ENCODE peak calls at places on chromosomes 7 and 10, in five cellular contexts. F, L, H, Q and A are unnamed samples.

GRCh38 chr7:19369806-19370205 is 224.6 kb upstream of the FERD3L start:
- DNase-seq in L (no peak), H (no peak), F (no peak), Q (no peak), A (peak)

GRCh38 chr10:46516660-46517416 is 39.6 kb downstream of the GPRIN2 start:
- DNase-seq in Q (no peak), L (no peak), H (no peak), F (no peak), A (no peak)

GRCh38 chr10:69687396-69687795 is 57.3 kb downstream of the FAM241B start:
- DNase-seq in H (no peak), L (no peak), Q (no peak), F (no peak), A (no peak)

GRCh38 chr10:25982107-25982506 is 48.1 kb downstream of the MYO3A start:
- DNase-seq in Q (no peak), H (no peak), F (no peak), L (no peak), A (no peak)

GRCh38 chr7:11297764-11298163 is 324.1 kb downstream of the PHF14 start:
- DNase-seq in Q (no peak), L (no peak), H (no peak), F (no peak), A (no peak)

GRCh38 chr10:43361532-43362190 is 9.8 kb upstream of the FXYD4 start:
- DNase-seq in L (no peak), Q (no peak), H (no peak), F (no peak), A (no peak)

GRCh38 chr7:111364413-111364812 is 197.9 kb downstream of the IMMP2L start:
- DNase-seq in H (no peak), Q (no peak), L (no peak), F (no peak), A (no peak)

GRCh38 chr10:130242483-130242882 is 106.3 kb downstream of the GLRX3 start:
- DNase-seq in F (no peak), Q (no peak), L (no peak), H (no peak), A (no peak)

GRCh38 chr7:7148799-7149481 is 33.4 kb upstream of the C1GALT1 start:
- DNase-seq in L (peak), H (no peak), Q (no peak), F (no peak), A (no peak)

GRCh38 chr10:131726460-131726861 is 174.3 kb upstream of the PPP2R2D start:
- DNase-seq in L (peak), F (no peak), Q (peak), H (no peak), A (no peak)

GRCh38 chr7:99106869-99107268 is 37.0 kb downstream of the SMURF1 start:
- DNase-seq in H (no peak), L (no peak), F (no peak), Q (no peak), A (no peak)

GRCh38 chr7:122310119-122311021 is 5.8 kb upstream of the FEZF1 start:
- DNase-seq in F (no peak), Q (no peak), L (no peak), H (no peak), A (no peak)

GRCh38 chr7:22786290-22786932 is 36.2 kb downstream of the TOMM7 start:
- DNase-seq in L (peak), Q (no peak), H (no peak), F (no peak), A (no peak)

GRCh38 chr7:132743974-132744373 is 167.7 kb upstream of the PLXNA4 start:
- DNase-seq in Q (no peak), F (no peak), L (no peak), H (no peak), A (no peak)

GRCh38 chr10:30861976-30862375 is 169.7 kb downstream of the ZNF438 start:
- DNase-seq in L (no peak), F (no peak), H (no peak), Q (no peak), A (no peak)

GRCh38 chr10:31290386-31290785 is 28.6 kb upstream of the ZEB1 start:
- DNase-seq in F (no peak), L (no peak), Q (no peak), H (no peak), A (no peak)

GRCh38 chr7:79420464-79420863 is 33.0 kb downstream of the MAGI2 start:
- DNase-seq in Q (no peak), L (peak), H (no peak), F (no peak), A (peak)

GRCh38 chr10:475709-476457 is 213.6 kb downstream of the DIP2C start:
- DNase-seq in L (no peak), Q (no peak), F (no peak), H (no peak), A (no peak)

GRCh38 chr7:138980575-138981285 is 459 bp downstream of the KIAA1549 start:
- DNase-seq in L (no peak), H (no peak), F (no peak), Q (peak), A (no peak)

GRCh38 chr7:138981332-138982203 is at the start of gene KIAA1549:
- DNase-seq in Q (peak), L (peak), F (no peak), H (peak), A (peak)

GRCh38 chr7:138979988-138980574 is 1.1 kb downstream of the KIAA1549 start:
- DNase-seq in L (no peak), H (no peak), F (no peak), Q (peak), A (no peak)

GRCh38 chr7:138978541-138979184 is 2.5 kb downstream of the KIAA1549 start:
- DNase-seq in F (no peak), Q (peak), L (no peak), H (no peak), A (peak)

GRCh38 chr7:138979226-138979979 is 1.8 kb downstream of the KIAA1549 start:
- DNase-seq in L (peak), H (peak), Q (peak), F (no peak), A (no peak)
- TF ChIP-seq JUND in L (no peak), H (no peak), Q (no peak), F (no peak), A (no peak)

GRCh38 chr7:80974396-80975358 is 55.8 kb upstream of the SEMA3C start:
- DNase-seq in F (no peak), H (no peak), L (no peak), Q (no peak), A (no peak)

GRCh38 chr7:80981405-80981804 is 62.6 kb upstream of the SEMA3C start:
- DNase-seq in H (no peak), L (no peak), F (no peak), Q (no peak), A (no peak)

GRCh38 chr7:80977751-80978150 is 58.9 kb upstream of the SEMA3C start:
- DNase-seq in Q (no peak), L (no peak), F (no peak), H (no peak), A (no peak)
- TF ChIP-seq JUND in Q (no peak), L (no peak), F (no peak), H (no peak), A (no peak)

GRCh38 chr10:121751191-121751760 is 153.0 kb upstream of the FGFR2 start:
- DNase-seq in Q (no peak), H (no peak), L (no peak), F (no peak), A (no peak)
- TF ChIP-seq JUND in Q (no peak), H (no peak), L (no peak), F (no peak), A (no peak)

GRCh38 chr7:96349572-96349971 is 27.7 kb upstream of the SLC25A13 start:
- DNase-seq in F (no peak), H (no peak), L (no peak), Q (no peak), A (no peak)

GRCh38 chr7:96359876-96360275 is 38.0 kb upstream of the SLC25A13 start:
- DNase-seq in L (peak), Q (no peak), F (no peak), H (no peak), A (no peak)

GRCh38 chr7:96355990-96356506 is 34.1 kb upstream of the SLC25A13 start:
- DNase-seq in H (no peak), L (no peak), Q (no peak), F (no peak), A (no peak)

DNA sequence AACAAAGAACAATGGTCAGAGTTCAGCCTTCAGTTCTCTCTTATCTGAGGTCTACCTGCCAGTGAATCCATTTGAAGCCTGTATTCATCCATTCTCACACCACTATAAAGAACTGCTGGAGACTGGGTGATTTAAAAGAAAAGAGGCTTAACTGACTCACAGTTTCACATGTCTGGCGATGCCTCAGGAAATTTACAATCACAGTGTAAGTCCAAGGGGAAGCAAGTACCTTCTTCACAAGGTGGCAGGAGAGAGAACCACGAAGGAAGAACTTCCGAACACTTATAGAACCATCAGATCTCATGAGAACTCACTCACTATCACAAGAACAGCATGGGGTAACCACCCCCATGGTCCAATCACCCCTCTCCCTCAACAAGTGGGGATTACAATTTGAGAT is 33.0 kb upstream of the SLC25A13 start:
- DNase-seq in F (no peak), L (no peak), H (no peak), Q (no peak), A (no peak)
- TF ChIP-seq JUND in F (no peak), L (no peak), H (no peak), Q (no peak), A (no peak)

GRCh38 chr7:66076459-66077329 is 1.1 kb downstream of the ASL start:
- DNase-seq in F (no peak), L (peak), Q (no peak), H (no peak), A (no peak)
- TF ChIP-seq JUND in F (no peak), L (no peak), Q (no peak), H (no peak), A (no peak)

GRCh38 chr7:24279512-24279911 is 4.5 kb upstream of the NPY start:
- DNase-seq in L (no peak), Q (no peak), F (no peak), H (no peak), A (no peak)

GRCh38 chr7:24283559-24283899 is 461 bp upstream of the NPY start:
- DNase-seq in H (no peak), F (no peak), Q (no peak), L (no peak), A (no peak)

GRCh38 chr7:24284699-24285506 is 913 bp downstream of the NPY start:
- DNase-seq in L (no peak), Q (peak), H (no peak), F (no peak), A (no peak)

GRCh38 chr7:24283900-24284698 is at the start of gene NPY:
- DNase-seq in H (no peak), Q (peak), L (no peak), F (no peak), A (no peak)
- TF ChIP-seq JUND in H (no peak), Q (no peak), L (no peak), F (no peak), A (no peak)

DNA sequence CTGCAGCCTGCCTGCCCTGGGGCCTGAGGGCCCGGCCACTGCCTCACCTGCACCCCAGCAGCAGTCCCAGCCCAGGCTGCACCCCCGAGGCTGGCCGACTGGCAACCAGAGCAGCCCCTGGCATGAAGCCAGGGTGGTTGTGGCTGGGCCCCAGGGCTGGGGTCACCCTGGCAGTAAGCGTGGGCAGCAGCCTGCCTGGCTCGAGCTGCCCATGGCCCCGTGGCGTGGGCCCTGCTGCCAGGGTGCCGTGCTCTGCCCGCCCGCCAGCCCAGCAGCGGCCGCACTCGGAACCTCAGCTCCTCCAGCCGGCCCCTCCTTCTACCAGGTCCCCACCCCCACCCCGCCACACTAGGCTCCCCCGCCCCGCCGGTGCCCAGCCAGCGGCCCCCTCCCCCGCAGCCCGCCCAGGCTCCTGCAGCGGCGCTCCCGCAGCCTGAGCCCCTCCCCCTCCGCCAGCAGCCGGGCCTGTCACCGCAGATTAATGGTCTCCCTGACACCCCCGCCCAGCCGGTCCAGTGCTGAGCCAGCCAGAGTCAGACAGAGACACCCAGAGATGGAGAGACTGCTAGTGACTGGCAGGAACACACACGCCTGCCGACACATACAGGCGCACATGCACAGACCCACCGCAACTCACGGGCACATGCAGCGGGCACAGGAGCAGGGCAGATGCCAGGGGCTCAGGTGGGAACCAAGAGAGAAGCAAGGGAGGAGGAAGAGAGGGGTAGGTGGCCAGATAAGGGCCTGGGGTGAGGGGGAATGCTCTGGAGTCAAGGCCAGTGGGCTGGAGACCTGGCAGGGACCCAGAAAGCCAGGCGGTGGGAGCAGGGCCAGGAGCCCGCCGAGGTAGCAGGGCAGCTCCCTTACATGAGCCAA is 22.4 kb downstream of the KCNH2 start:
- DNase-seq in L (no peak), H (no peak), Q (peak), F (no peak), A (no peak)
- TF ChIP-seq JUND in L (no peak), H (no peak), Q (no peak), F (no peak), A (no peak)

DNA sequence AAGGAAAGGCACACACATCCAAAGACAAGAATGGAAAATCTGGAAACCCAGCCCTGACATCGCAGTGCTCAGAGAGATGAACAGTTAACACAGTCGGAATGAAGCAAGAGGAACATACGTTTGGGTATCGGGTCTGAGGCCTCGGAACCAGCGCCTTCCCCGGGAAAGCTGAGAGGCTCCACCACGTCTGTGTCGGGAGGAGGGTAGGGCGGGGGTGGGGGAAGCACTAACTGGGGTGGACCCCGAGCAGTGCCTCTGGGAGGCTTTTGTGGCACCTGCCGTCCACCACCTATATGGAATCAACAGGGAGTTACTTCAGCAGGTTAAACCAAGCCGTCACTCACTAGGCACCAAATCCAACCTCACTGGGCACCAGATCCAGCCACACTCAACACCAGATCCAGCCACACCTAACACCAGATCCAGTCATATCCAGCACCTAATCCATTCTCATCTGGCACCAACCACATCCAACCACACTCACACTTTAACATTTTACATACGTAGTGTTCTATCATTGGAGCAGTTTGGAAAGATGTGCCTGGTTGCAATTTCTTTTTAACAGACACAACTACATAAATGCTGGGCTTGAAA is 233.6 kb downstream of the COBL start:
- DNase-seq in H (no peak), F (no peak), L (no peak), Q (no peak), A (no peak)
- TF ChIP-seq JUND in H (no peak), F (no peak), L (no peak), Q (no peak), A (no peak)

DNA sequence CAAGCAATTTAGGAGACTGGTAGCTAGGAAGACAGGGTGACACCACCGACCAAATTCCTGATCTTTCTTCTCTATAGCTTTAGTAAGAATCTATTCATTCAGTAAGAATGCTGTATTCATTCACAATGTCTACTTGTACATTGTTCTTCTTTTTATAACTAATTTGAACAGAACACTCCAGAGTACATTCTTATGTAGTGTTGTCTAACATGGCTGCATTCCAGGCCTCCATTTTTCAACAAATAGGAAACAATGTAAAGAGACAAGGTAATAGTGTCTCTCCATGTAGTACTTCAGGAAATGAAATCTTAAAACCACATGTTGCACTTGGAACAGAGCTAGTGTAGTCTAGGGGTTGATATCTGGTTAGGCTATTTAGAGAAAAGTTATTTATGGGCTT is 1.8 kb downstream of the VCL start:
- DNase-seq in F (no peak), Q (no peak), L (peak), H (no peak), A (peak)
- TF ChIP-seq JUND in F (no peak), Q (no peak), L (no peak), H (no peak), A (no peak)

GRCh38 chr10:71706216-71707121 is 13.1 kb downstream of the C10orf105 start:
- DNase-seq in F (no peak), Q (no peak), L (no peak), H (no peak), A (no peak)

GRCh38 chr10:71704816-71705215 is 14.8 kb downstream of the C10orf105 start:
- DNase-seq in Q (no peak), L (no peak), F (no peak), H (no peak), A (no peak)

GRCh38 chr10:71707240-71707789 is 12.3 kb downstream of the C10orf105 start:
- DNase-seq in H (no peak), Q (no peak), L (no peak), F (no peak), A (no peak)

GRCh38 chr10:71703577-71703976 is 16.0 kb downstream of the C10orf105 start:
- DNase-seq in H (no peak), L (no peak), F (no peak), Q (no peak), A (no peak)

GRCh38 chr10:71705582-71705981 is 14.0 kb downstream of the C10orf105 start:
- DNase-seq in Q (no peak), H (no peak), F (no peak), L (no peak), A (no peak)
- TF ChIP-seq JUND in Q (no peak), H (no peak), F (no peak), L (no peak), A (no peak)